ENCODE peak calls at places on chromosomes 16 and 17, in six cellular contexts. T is HepG2, O is K562, N is GM12878, A is GM12892, P is SK-N-SH. Q is an unnamed sample.

GRCh38 chr17:38464723-38465419 is 36.6 kb downstream of the ARHGAP23 start:
- DNase-seq in T (no peak), O (peak), N (no peak), A (no peak), P (peak), Q (no peak)

GRCh38 chr17:1588781-1589585 is 26.4 kb upstream of the PITPNA start:
- DNase-seq in T (no peak), O (no peak), N (no peak), A (no peak), P (no peak), Q (no peak)

GRCh38 chr16:77788196-77789084 is at the start of gene VAT1L:
- DNase-seq in T (no peak), O (no peak), N (no peak), A (peak), P (peak), Q (peak)

GRCh38 chr17:50100921-50101345 is 5.8 kb downstream of the PDK2 start:
- DNase-seq in T (no peak), O (no peak), N (no peak), A (no peak), P (no peak), Q (no peak)

GRCh38 chr17:63356275-63356905 is 89.7 kb downstream of the CYB561 start:
- DNase-seq in T (no peak), O (no peak), N (no peak), A (no peak), P (no peak), Q (no peak)

GRCh38 chr16:87950765-87951549 is at the start of gene BANP:
- DNase-seq in T (peak), O (peak), N (peak), A (peak), P (peak), Q (peak)

GRCh38 chr16:29900888-29901606 is 759 bp downstream of the ASPHD1 start:
- DNase-seq in T (no peak), O (no peak), N (no peak), A (no peak), P (peak), Q (no peak)

GRCh38 chr16:78633551-78633950 is 534.1 kb downstream of the WWOX start:
- DNase-seq in T (no peak), O (no peak), N (no peak), A (no peak), P (no peak), Q (no peak)

GRCh38 chr16:53812914-53813313 is 109.0 kb downstream of the FTO start:
- DNase-seq in T (no peak), O (no peak), N (no peak), A (no peak), P (no peak), Q (no peak)
- TF ChIP-seq TAF1 in T (no peak), O (no peak), N (no peak), A (no peak), P (no peak), Q (no peak)

GRCh38 chr17:73064084-73064938 is 28.2 kb downstream of the SLC39A11 start:
- DNase-seq in T (no peak), O (no peak), N (no peak), A (no peak), P (peak), Q (no peak)
- TF ChIP-seq TAF1 in T (no peak), O (no peak), N (no peak), A (no peak), P (no peak), Q (no peak)

GRCh38 chr16:81738831-81739496 is 40.1 kb upstream of the PLCG2 start:
- DNase-seq in T (no peak), O (peak), N (no peak), A (no peak), P (no peak), Q (no peak)
- TF ChIP-seq TAF1 in T (no peak), O (no peak), N (no peak), A (no peak), P (no peak), Q (no peak)

DNA sequence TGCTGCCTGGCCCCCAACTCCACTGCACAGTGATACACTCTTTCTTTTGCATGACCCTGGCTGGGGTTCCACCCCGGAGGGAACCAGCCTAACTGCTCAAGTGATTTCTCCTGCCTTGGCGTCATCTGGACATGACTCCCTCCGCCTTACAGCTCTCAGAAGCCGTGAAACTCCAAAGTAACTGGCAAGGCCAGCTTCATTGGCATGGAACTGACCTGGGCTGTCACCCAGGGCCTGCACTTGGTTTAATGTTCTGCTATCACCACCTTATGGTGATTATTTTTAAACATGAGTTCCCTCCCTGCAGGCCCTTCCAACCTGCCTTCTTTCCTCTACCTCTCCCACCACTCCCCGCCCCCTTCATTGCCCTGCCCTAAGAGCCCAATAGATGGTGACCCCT is 139.7 kb upstream of the CDH5 start:
- DNase-seq in T (no peak), O (no peak), N (no peak), A (no peak), P (no peak), Q (no peak)
- TF ChIP-seq TAF1 in T (no peak), O (no peak), N (no peak), A (no peak), P (no peak), Q (no peak)

DNA sequence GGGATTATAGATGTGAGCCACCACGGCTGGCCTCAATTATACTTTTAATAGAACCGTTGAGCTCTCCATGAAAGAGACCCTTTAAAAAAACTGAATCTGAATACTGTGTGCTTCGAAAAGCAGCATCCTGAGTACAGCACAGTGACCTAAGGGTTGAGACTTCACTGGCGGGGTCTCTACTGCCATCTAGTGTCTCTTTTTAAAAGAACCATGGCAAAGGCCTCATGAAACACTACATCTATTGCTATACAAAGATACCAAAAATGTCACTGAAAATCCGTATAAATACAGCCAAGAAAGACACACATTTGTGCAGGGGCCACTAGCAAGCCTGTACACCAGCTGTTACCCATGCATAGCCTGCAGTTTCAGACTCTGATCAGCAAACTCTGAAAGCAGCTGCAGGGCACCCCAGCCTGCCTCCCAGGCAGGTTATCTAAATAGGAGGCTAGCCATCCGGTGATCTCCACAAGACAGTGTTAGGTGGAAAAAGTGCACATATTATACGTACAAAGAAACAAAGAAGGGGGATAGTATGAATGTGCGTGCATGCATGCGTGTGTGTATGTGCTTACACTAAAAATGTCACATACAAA is 35.3 kb downstream of the NPLOC4 start:
- DNase-seq in T (peak), O (peak), N (peak), A (no peak), P (peak), Q (peak)
- TF ChIP-seq TAF1 in T (no peak), O (no peak), N (no peak), A (no peak), P (no peak), Q (no peak)